ENCODE peak calls at places on chromosomes 13 and 19, in ten cellular contexts. T, X, M, K, U, C, S, G, F and D are unnamed samples.

GRCh38 chr19:11848594-11849263 is at the start of gene ZNF439:
- DNase-seq in T (peak; percentile 86), X (peak; percentile 89), M (peak; percentile 80), K (peak; percentile 96), U (peak; percentile 97), C (peak; percentile 41), S (peak; percentile 76), G (peak; percentile 68), F (peak; percentile 53), D (peak; percentile 87)

GRCh38 chr19:20999731-21000352 is 20.6 kb upstream of the ZNF430 start:
- DNase-seq in T (peak; percentile 42), X (peak; percentile 86), M (peak; percentile 92), K (peak; percentile 82), U (peak; percentile 98), C (peak; percentile 67), S (peak; percentile 67), G (peak; percentile 88), F (peak; percentile 88), D (peak; percentile 81)

GRCh38 chr13:113445791-113446487 is 7.3 kb downstream of the ADPRHL1 start:
- DNase-seq in T (no peak), X (peak; percentile 42), M (no peak), K (peak; percentile 43), U (no peak), C (no peak), S (no peak), G (no peak), F (no peak), D (no peak)

GRCh38 chr19:2355168-2356035 is 4.7 kb upstream of the TMPRSS9 start:
- DNase-seq in T (no peak), X (peak; percentile 73), M (no peak), K (no peak), U (no peak), C (no peak), S (no peak), G (peak; percentile 23), F (no peak), D (no peak)

GRCh38 chr19:2061936-2062729 is 11.1 kb upstream of the MKNK2 start:
- DNase-seq in T (no peak), X (peak; percentile 76), M (peak; percentile 54), K (peak; percentile 60), U (peak; percentile 63), C (no peak), S (no peak), G (no peak), F (no peak), D (no peak)

GRCh38 chr19:328025-328505 is 16.5 kb downstream of the MIER2 start:
- DNase-seq in T (no peak), X (no peak), M (no peak), K (peak; percentile 8), U (no peak), C (no peak), S (no peak), G (no peak), F (no peak), D (no peak)

GRCh38 chr13:96527497-96527896 is 437.6 kb downstream of the HS6ST3 start:
- DNase-seq in T (no peak), X (no peak), M (no peak), K (no peak), U (peak; percentile 32), C (no peak), S (no peak), G (no peak), F (no peak), D (no peak)

GRCh38 chr19:42295831-42296525 is 6.0 kb upstream of the PRR19 start:
- DNase-seq in T (peak; percentile 99), X (peak; percentile 91), M (peak; percentile 80), K (peak; percentile 83), U (peak; percentile 91), C (peak; percentile 64), S (peak; percentile 85), G (peak; percentile 31), F (peak; percentile 62), D (peak; percentile 80)

GRCh38 chr13:80141114-80141849 is 199.6 kb downstream of the SPRY2 start:
- DNase-seq in T (no peak), X (no peak), M (peak; percentile 13), K (no peak), U (no peak), C (no peak), S (no peak), G (peak; percentile 95), F (peak; percentile 76), D (no peak)

GRCh38 chr13:80476953-80477352 is 136.0 kb upstream of the SPRY2 start:
- DNase-seq in T (no peak), X (no peak), M (no peak), K (no peak), U (no peak), C (no peak), S (no peak), G (no peak), F (no peak), D (no peak)

GRCh38 chr19:35797663-35798062 is 15.0 kb downstream of the PRODH2 start:
- DNase-seq in T (no peak), X (no peak), M (peak; percentile 51), K (peak; percentile 41), U (peak; percentile 86), C (no peak), S (no peak), G (no peak), F (no peak), D (no peak)

GRCh38 chr13:90979059-90979458 is 368.4 kb upstream of the MIR17HG start:
- DNase-seq in T (no peak), X (no peak), M (no peak), K (no peak), U (no peak), C (peak; percentile 3), S (no peak), G (peak; percentile 34), F (no peak), D (no peak)

GRCh38 chr13:98482476-98483444 is 94.1 kb downstream of the STK24 start:
- DNase-seq in T (no peak), X (peak; percentile 83), M (peak; percentile 45), K (peak; percentile 75), U (peak; percentile 46), C (peak; percentile 44), S (no peak), G (peak; percentile 73), F (peak; percentile 76), D (no peak)

GRCh38 chr13:99626461-99627082 is 125.3 kb downstream of the TM9SF2 start:
- DNase-seq in T (no peak), X (no peak), M (peak; percentile 18), K (no peak), U (no peak), C (peak; percentile 46), S (no peak), G (peak; percentile 64), F (peak; percentile 64), D (no peak)

GRCh38 chr19:13768510-13768909 is 4.2 kb downstream of the MRI1 start:
- DNase-seq in T (no peak), X (no peak), M (no peak), K (no peak), U (no peak), C (no peak), S (no peak), G (no peak), F (no peak), D (no peak)

DNA sequence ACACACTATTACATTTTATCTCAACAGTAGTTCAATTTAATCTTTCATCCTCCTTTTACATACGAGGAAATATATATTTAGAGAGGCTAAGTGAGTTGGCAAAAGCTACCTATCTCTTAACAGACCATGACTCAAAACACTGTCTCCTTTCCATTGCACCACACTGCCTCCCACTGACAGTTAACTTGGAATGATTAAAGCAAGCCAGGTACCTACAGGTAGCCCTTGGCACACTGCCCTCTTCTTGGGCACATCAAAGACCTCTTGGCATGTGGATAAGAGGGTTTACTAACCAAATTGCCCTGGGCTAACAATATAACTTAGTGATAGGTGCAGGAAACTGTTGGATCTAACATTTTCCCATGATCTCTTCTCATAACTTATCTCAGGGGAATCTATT is 1.9 kb downstream of the ABHD13 start:
- DNase-seq in T (no peak), X (no peak), M (no peak), K (peak; percentile 31), U (peak; percentile 6), C (peak; percentile 93), S (no peak), G (no peak), F (no peak), D (no peak)
- TF ChIP-seq CTCF in T (no peak), X (no peak), M (no peak), K (no peak), U (peak; percentile 50), C (peak; percentile 37), S (no peak), G (no peak), F (no peak), D (no peak)

DNA sequence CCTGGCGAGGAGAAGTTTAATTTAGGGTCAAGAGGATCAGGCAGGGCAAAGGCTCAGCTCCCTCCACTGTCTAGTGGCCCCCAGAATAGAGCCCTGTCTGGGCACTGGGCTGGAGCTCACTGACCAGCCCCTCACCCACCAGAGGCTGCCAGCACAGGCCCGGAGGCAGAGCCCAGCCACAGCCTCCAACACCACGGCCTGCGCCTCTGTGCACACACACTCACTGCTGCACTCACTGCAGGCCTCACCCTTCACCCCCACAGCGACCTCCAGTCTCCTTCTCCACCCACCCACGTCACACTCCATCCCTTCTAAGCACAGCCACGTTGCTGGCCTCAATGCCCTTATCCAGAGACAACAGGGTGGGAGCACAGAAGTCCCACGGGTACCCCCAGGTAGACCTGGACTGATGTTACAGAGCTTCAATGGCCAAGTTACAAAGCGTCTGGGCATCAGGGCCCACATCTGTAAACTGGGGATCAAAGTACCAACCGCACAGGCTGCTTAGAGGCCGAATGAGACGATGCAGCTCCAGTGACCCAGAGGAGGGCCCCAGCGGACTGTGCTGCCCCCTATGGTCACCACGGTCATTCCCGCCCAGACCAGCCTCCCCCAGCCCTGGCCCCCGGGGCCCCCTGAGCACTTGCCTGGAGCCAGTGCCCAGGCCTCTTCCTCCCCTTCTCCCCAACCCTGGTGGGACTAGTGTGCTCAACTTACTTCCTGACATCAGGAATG is 4.5 kb upstream of the PRKD2 start:
- DNase-seq in T (no peak), X (no peak), M (peak; percentile 46), K (no peak), U (peak; percentile 66), C (no peak), S (no peak), G (no peak), F (no peak), D (no peak)
- TF ChIP-seq CTCF in T (no peak), X (no peak), M (peak; percentile 44), K (no peak), U (peak; percentile 65), C (no peak), S (no peak), G (no peak), F (peak; percentile 1), D (no peak)

GRCh38 chr19:6417713-6418561 is 6.7 kb downstream of the KHSRP start:
- DNase-seq in T (no peak), X (peak; percentile 70), M (peak; percentile 66), K (no peak), U (peak; percentile 48), C (no peak), S (no peak), G (peak; percentile 13), F (peak; percentile 24), D (peak; percentile 19)
- TF ChIP-seq CTCF in T (no peak), X (peak; percentile 41), M (peak; percentile 56), K (no peak), U (peak; percentile 63), C (peak; percentile 39), S (no peak), G (peak; percentile 45), F (peak; percentile 42), D (no peak)

DNA sequence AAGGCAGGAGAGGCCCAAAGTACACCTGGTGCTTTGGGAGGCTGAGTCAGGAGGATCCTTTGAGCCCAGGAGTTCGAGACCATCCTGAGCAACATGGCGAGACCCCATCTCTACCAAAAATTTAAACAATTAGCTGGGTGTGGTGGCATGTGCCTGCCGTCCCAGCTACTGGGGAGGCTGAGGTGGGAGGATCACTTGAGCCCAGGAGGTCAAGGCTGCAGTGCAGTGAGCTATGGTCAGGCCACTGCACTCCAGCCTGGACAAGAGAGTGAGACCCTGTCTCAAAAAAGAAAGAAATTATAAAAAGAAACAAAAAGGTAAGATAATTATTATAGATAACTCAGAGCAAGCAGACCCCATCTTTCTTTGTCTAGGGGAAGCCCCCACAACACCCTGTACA is 1.9 kb downstream of the HOMER3 start:
- DNase-seq in T (no peak), X (no peak), M (no peak), K (no peak), U (no peak), C (no peak), S (no peak), G (no peak), F (no peak), D (no peak)
- TF ChIP-seq CTCF in T (no peak), X (no peak), M (no peak), K (no peak), U (no peak), C (no peak), S (no peak), G (no peak), F (no peak), D (no peak)